ENCODE peak calls at places on chromosome 16, in seven cellular contexts. L, G, X, S, B, H and W are unnamed samples.
A peak's percentile ranks its signal among the peaks of the same experiment; 100 is the strongest.

GRCh38 chr16:17302213-17302612 is 168.5 kb downstream of the XYLT1 start:
- DNase-seq in L (no peak), G (no peak), X (no peak), S (peak; percentile 62), B (peak; percentile 81), H (no peak), W (no peak)

GRCh38 chr16:1220098-1220728 is 4.9 kb downstream of the TPSG1 start:
- DNase-seq in L (no peak), G (no peak), X (no peak), S (no peak), B (no peak), H (no peak), W (no peak)

GRCh38 chr16:3021449-3022207 is 1.5 kb downstream of the TNFRSF12A start:
- DNase-seq in L (peak; percentile 91), G (peak; percentile 94), X (peak; percentile 72), S (peak; percentile 86), B (peak; percentile 80), H (peak; percentile 94), W (peak; percentile 65)

GRCh38 chr16:28326881-28327610 is 34.7 kb downstream of the SBK1 start:
- DNase-seq in L (peak; percentile 36), G (peak; percentile 34), X (peak; percentile 91), S (peak; percentile 67), B (peak; percentile 82), H (peak; percentile 80), W (peak; percentile 46)

GRCh38 chr16:1996175-1996574 is 6.4 kb downstream of the SYNGR3 start:
- DNase-seq in L (no peak), G (no peak), X (no peak), S (no peak), B (no peak), H (no peak), W (no peak)

GRCh38 chr16:1903845-1904820 is 14.1 kb downstream of the HS3ST6 start:
- DNase-seq in L (no peak), G (no peak), X (no peak), S (no peak), B (no peak), H (no peak), W (no peak)

GRCh38 chr16:9135797-9136196 is 44.4 kb downstream of the HAPSTR1 start:
- DNase-seq in L (no peak), G (no peak), X (no peak), S (peak; percentile 69), B (peak; percentile 82), H (peak; percentile 19), W (no peak)

GRCh38 chr16:64459821-64460220 is 662.0 kb downstream of the CDH11 start:
- DNase-seq in L (peak; percentile 71), G (peak; percentile 44), X (no peak), S (no peak), B (no peak), H (no peak), W (no peak)

GRCh38 chr16:48862087-48862532 is 252.1 kb upstream of the N4BP1 start:
- DNase-seq in L (no peak), G (peak; percentile 80), X (no peak), S (no peak), B (no peak), H (no peak), W (no peak)

GRCh38 chr16:28136751-28137434 is 73.4 kb upstream of the GSG1L start:
- DNase-seq in L (no peak), G (no peak), X (no peak), S (no peak), B (peak; percentile 12), H (no peak), W (no peak)

GRCh38 chr16:47599512-47599911 is 138.4 kb downstream of the PHKB start:
- DNase-seq in L (no peak), G (no peak), X (no peak), S (no peak), B (no peak), H (no peak), W (no peak)

GRCh38 chr16:71499775-71500364 is 10.7 kb upstream of the ZNF19 start:
- DNase-seq in L (peak; percentile 59), G (peak; percentile 66), X (peak; percentile 65), S (no peak), B (peak; percentile 69), H (no peak), W (peak; percentile 71)

GRCh38 chr16:68902376-68903345 is 59.3 kb downstream of the TANGO6 start:
- DNase-seq in L (peak; percentile 51), G (peak; percentile 63), X (peak; percentile 58), S (no peak), B (peak; percentile 10), H (no peak), W (peak; percentile 77)

GRCh38 chr16:15482068-15482747 is 47.8 kb downstream of the BMERB1 start:
- DNase-seq in L (peak; percentile 98), G (peak; percentile 99), X (peak; percentile 99), S (no peak), B (no peak), H (peak; percentile 81), W (peak; percentile 95)

GRCh38 chr16:11688520-11688886 is 20.2 kb downstream of the SNN start:
- DNase-seq in L (no peak), G (no peak), X (no peak), S (no peak), B (no peak), H (no peak), W (no peak)

GRCh38 chr16:80125677-80126076 is 415.1 kb upstream of the DYNLRB2 start:
- DNase-seq in L (no peak), G (no peak), X (no peak), S (no peak), B (no peak), H (peak; percentile 89), W (no peak)

GRCh38 chr16:165539-166374 is at the start of gene HBM:
- DNase-seq in L (no peak), G (no peak), X (no peak), S (no peak), B (no peak), H (peak; percentile 61), W (no peak)

GRCh38 chr16:27400751-27401620 is 988 bp upstream of the IL21R start:
- DNase-seq in L (peak; percentile 76), G (peak; percentile 40), X (no peak), S (no peak), B (no peak), H (no peak), W (no peak)

GRCh38 chr16:20674684-20675487 is 22.6 kb downstream of the ACSM1 start:
- DNase-seq in L (no peak), G (no peak), X (no peak), S (peak; percentile 16), B (no peak), H (no peak), W (peak; percentile 5)
- H3K27ac ChIP-seq in L (no peak overlapping the region), G (no peak overlapping the region), X (no peak overlapping the region), S (peak overlapping the region; percentile 74), B (no peak overlapping the region), H (peak overlapping the region; percentile 52), W (no peak overlapping the region)

DNA sequence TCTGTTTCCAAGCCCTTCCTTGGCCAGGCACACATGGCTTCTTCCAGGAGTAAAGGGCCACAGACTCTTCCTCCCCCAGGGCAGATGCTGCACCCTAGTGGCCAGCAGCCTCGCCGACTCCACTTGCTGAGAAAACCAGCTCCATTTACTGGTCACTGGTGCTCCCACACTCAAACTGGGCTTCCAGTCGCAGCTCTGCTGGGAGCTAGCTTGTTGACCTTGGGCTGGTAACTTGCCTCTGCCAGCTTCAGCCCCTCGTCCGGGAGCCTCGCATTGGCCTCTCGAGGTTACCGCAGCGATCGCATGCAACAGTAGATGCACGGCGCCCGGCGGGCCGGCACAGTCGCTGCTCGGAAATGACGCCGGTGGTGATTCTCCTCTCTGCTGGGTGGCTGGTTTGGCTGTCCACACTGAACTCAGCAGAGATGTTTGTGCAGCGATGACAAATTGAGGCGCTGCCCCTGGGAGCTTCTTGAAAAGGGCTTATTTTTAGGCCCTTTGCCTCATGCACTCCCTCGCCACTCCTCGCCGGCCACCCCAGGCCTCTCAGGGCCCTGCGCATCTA is 81.7 kb upstream of the PLCG2 start:
- DNase-seq in L (peak; percentile 51), G (peak; percentile 54), X (peak; percentile 59), S (peak; percentile 40), B (peak; percentile 31), H (peak; percentile 74), W (peak; percentile 79)
- H3K27ac ChIP-seq in L (no peak overlapping the region), G (no peak overlapping the region), X (peak overlapping the region; percentile 75), S (peak overlapping the region; percentile 63), B (no peak overlapping the region), H (no peak overlapping the region), W (peak overlapping the region; percentile 98)

GRCh38 chr16:75251280-75252048 is at the start of gene BCAR1:
- DNase-seq in L (peak; percentile 82), G (peak; percentile 93), X (peak; percentile 87), S (no peak), B (peak; percentile 77), H (peak; percentile 97), W (peak; percentile 89)
- H3K27ac ChIP-seq in L (peak within 1 kb of the TSS; percentile 98), G (peak within 1 kb of the TSS; percentile 98), X (peak within 1 kb of the TSS; percentile 99), S (peak within 1 kb of the TSS; percentile 97), B (no peak within 1 kb of the TSS), H (peak within 1 kb of the TSS; percentile 93), W (peak within 1 kb of the TSS; percentile 92)

GRCh38 chr16:30355954-30356308 is 823 bp upstream of the CD2BP2 start:
- DNase-seq in L (no peak), G (no peak), X (no peak), S (no peak), B (no peak), H (peak; percentile 75), W (no peak)
- H3K27ac ChIP-seq in L (peak overlapping the region; percentile 96), G (peak overlapping the region; percentile 93), X (peak overlapping the region; percentile 96), S (peak overlapping the region; percentile 98), B (peak overlapping the region; percentile 76), H (peak overlapping the region; percentile 98), W (peak overlapping the region; percentile 95)

GRCh38 chr16:57485916-57486857 is at the start of gene DOK4:
- DNase-seq in L (peak; percentile 48), G (peak; percentile 58), X (peak; percentile 89), S (peak; percentile 65), B (peak; percentile 69), H (peak; percentile 93), W (peak; percentile 36)

GRCh38 chr16:57483725-57484514 is 2.4 kb downstream of the DOK4 start:
- DNase-seq in L (no peak), G (no peak), X (no peak), S (no peak), B (no peak), H (peak; percentile 49), W (no peak)

GRCh38 chr16:57482845-57483545 is 3.3 kb downstream of the DOK4 start:
- DNase-seq in L (no peak), G (no peak), X (no peak), S (no peak), B (no peak), H (no peak), W (no peak)

GRCh38 chr16:57485091-57485915 is 990 bp downstream of the DOK4 start:
- DNase-seq in L (no peak), G (no peak), X (no peak), S (no peak), B (no peak), H (peak; percentile 80), W (no peak)

DNA sequence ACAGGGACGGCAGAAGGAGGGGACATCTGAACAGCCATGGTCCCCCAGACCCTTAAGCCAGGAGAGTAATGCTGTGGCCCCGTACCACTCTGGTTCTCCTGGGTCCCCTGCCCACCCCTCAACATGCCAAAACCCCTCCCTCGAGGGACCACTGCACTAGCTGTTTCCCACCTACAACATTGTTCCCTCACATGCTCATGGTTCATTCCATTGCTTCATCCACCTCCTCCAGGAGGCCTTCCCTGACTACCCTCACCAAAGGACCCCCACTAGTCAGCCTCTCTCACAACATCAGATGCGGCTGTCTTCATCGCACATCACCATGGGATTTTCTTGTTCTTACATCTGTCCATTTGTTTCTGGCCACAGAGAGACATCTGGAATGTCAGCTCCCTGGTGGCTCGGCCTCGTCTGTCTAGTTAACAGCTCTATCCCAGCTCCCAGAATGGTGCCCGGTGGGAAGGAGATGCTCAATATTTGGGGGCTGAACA is 1.7 kb downstream of the DOK4 start:
- DNase-seq in L (no peak), G (no peak), X (no peak), S (no peak), B (no peak), H (no peak), W (no peak)
- H3K27ac ChIP-seq in L (no peak overlapping the region), G (no peak overlapping the region), X (peak overlapping the region; percentile 94), S (no peak overlapping the region), B (no peak overlapping the region), H (no peak overlapping the region), W (no peak overlapping the region)

GRCh38 chr16:24991349-24991748 is 23.8 kb downstream of the ARHGAP17 start:
- DNase-seq in L (no peak), G (no peak), X (no peak), S (no peak), B (peak; percentile 32), H (no peak), W (peak; percentile 13)
- H3K27ac ChIP-seq in L (peak overlapping the region; percentile 98), G (peak overlapping the region; percentile 24), X (peak overlapping the region; percentile 35), S (no peak overlapping the region), B (no peak overlapping the region), H (no peak overlapping the region), W (peak overlapping the region; percentile 99)